ENCODE peak calls at places on chromosome 12, in eight cellular contexts. W, A, T, X, B, O, U and S are unnamed samples.

GRCh38 chr12:32516230-32516629 is 116.9 kb downstream of the FGD4 start:
- DNase-seq in A (no peak), X (no peak), B (no peak), W (no peak), T (no peak), U (no peak), O (no peak), S (no peak)

GRCh38 chr12:132574271-132574996 is 35.9 kb downstream of the LRCOL1 start:
- DNase-seq in W (no peak), X (no peak), U (no peak), B (no peak), O (no peak), T (no peak), A (no peak), S (no peak)

GRCh38 chr12:851913-852312 is 97.6 kb downstream of the RAD52 start:
- DNase-seq in U (no peak), O (no peak), X (no peak), T (no peak), B (peak; percentile 85), W (no peak), A (no peak), S (no peak)

GRCh38 chr12:76277480-76277879 is 70.7 kb downstream of the BBS10 start:
- DNase-seq in W (no peak), U (no peak), O (no peak), B (peak; percentile 51), A (no peak), X (no peak), T (no peak), S (peak; percentile 16)

GRCh38 chr12:70571705-70572269 is 65.4 kb downstream of the PTPRB start:
- DNase-seq in O (no peak), W (no peak), X (no peak), U (no peak), T (no peak), A (no peak), B (no peak), S (no peak)

GRCh38 chr12:120914794-120915193 is 10.6 kb upstream of the SPPL3 start:
- DNase-seq in W (no peak), O (no peak), A (no peak), B (no peak), X (no peak), U (no peak), T (no peak), S (peak; percentile 97)

GRCh38 chr12:118109088-118109487 is 5.3 kb upstream of the VSIG10 start:
- DNase-seq in A (no peak), X (no peak), B (no peak), W (no peak), T (no peak), U (no peak), O (no peak), S (no peak)

GRCh38 chr12:71415336-71416231 is 24.0 kb upstream of the LGR5 start:
- DNase-seq in T (no peak), B (peak; percentile 63), O (no peak), U (no peak), W (no peak), A (no peak), X (no peak), S (no peak)

GRCh38 chr12:81365284-81365683 is 287.4 kb downstream of the ACSS3 start:
- DNase-seq in W (no peak), T (no peak), O (no peak), X (no peak), B (no peak), U (no peak), A (no peak), S (no peak)

GRCh38 chr12:7162691-7163114 is 26.8 kb upstream of the PEX5 start:
- DNase-seq in T (no peak), B (no peak), U (no peak), W (peak; percentile 50), A (no peak), O (no peak), X (no peak), S (no peak)

GRCh38 chr12:110171186-110171538 is 47.0 kb downstream of the IFT81 start:
- DNase-seq in B (no peak), W (no peak), X (no peak), U (no peak), A (no peak), T (no peak), O (no peak), S (no peak)
- H3K27ac ChIP-seq in B (no peak overlapping the region), W (no peak overlapping the region), X (no peak overlapping the region), U (peak overlapping the region; percentile 79), A (no peak overlapping the region), T (no peak overlapping the region), O (no peak overlapping the region), S (no peak overlapping the region)

GRCh38 chr12:108681317-108681716 is 47.6 kb upstream of the SELPLG start:
- DNase-seq in T (no peak), O (no peak), B (no peak), X (no peak), W (no peak), U (no peak), A (no peak), S (no peak)
- H3K27ac ChIP-seq in T (no peak overlapping the region), O (peak overlapping the region; percentile 51), B (no peak overlapping the region), X (no peak overlapping the region), W (no peak overlapping the region), U (no peak overlapping the region), A (no peak overlapping the region), S (no peak overlapping the region)

DNA sequence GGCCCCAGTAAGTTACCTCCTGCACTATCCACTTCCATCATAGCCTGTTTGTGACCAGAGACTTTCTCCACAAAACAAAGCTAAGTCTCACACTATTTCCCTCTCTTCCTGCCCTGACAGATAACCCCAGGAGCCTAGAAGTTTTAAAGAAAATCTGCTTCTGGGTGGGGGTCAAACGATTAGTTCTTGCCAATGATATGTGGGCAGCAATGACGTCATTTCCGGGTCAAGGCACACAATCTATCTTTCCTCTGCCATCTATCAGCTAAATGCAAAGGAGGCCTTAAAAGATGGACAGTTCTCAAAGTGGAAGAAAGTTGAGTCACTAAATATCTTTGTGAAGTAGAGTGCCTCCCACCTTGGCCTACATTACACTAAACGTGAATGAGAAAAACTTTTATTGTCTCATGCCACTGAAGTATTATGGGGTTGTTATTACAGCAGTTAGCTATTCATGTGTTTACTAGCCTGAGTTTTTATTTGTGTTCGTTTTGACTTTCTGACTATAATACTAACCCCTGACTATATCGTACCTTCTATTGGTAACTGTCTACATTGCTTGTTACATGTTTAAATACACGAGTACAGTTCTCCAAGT is 86.2 kb downstream of the DENND5B start:
- DNase-seq in B (no peak), A (no peak), U (no peak), W (no peak), T (no peak), O (no peak), X (no peak), S (no peak)
- H3K27ac ChIP-seq in B (no peak overlapping the region), A (no peak overlapping the region), U (no peak overlapping the region), W (no peak overlapping the region), T (no peak overlapping the region), O (no peak overlapping the region), X (no peak overlapping the region), S (no peak overlapping the region)

DNA sequence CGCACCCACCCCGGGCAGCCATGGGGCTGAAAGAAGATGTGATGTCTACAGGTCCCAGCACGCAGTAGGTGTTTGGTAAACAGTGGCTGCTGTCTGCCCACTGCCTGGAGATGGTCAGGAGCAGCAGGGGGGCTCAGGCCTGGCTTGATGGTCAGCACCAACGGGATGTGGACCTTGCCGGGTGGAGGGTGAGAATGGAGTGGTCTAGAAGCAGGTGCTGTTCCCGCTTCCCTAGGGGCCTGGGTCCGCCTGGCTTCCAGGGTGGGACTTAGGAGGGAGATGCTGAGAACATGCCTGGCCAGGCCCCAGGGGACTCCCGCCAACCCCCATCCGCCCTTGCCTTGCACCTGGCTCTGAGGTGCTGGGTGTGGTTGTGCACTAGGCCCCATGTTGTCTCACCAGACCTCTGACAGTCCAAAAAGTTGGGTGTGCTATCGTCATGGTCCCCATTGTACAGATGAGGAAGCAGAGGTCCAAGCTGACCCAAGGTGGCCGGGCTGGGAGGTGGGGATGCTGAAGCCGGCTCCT is 12.9 kb downstream of the FAM222A start:
- DNase-seq in T (no peak), U (no peak), A (no peak), O (peak; percentile 28), X (peak; percentile 60), B (no peak), W (no peak), S (no peak)
- H3K27ac ChIP-seq in T (no peak overlapping the region), U (no peak overlapping the region), A (no peak overlapping the region), O (no peak overlapping the region), X (no peak overlapping the region), B (no peak overlapping the region), W (no peak overlapping the region), S (no peak overlapping the region)

GRCh38 chr12:111756681-111757080 is 10.1 kb upstream of the ALDH2 start:
- DNase-seq in W (no peak), O (no peak), U (peak; percentile 30), T (no peak), X (no peak), B (no peak), A (no peak), S (no peak)
- H3K27ac ChIP-seq in W (no peak overlapping the region), O (no peak overlapping the region), U (peak overlapping the region; percentile 90), T (peak overlapping the region; percentile 67), X (peak overlapping the region; percentile 84), B (no peak overlapping the region), A (no peak overlapping the region), S (no peak overlapping the region)

DNA sequence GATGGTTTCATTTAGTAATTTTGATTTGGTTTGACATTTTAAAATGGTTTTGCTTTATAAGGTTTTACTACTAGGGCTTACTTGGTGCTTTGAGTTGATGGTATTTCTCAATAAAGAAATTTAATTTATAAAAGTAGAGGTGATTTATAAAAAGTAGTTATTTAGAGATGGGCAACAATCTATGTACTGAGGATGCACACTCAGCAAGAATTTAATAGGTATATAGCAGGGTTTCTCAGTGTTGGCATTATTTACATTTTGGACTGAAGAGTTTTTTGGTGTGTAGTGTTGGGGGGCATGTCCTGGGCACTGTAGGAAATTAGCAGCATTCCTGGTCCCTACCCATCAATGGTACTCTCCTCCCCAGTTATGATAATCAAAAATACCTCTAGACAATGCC is 47.7 kb downstream of the PPHLN1 start:
- DNase-seq in B (no peak), U (no peak), X (no peak), T (no peak), W (no peak), A (no peak), O (no peak), S (no peak)
- H3K27ac ChIP-seq in B (no peak overlapping the region), U (no peak overlapping the region), X (no peak overlapping the region), T (no peak overlapping the region), W (no peak overlapping the region), A (no peak overlapping the region), O (no peak overlapping the region), S (no peak overlapping the region)